ENCODE peak calls at places on chromosome 18, in five cellular contexts. C is CD8-positive, alpha-beta T cell; J is left cardiac atrium; D is SJSA1; Z is EL. S is an unnamed sample.

GRCh38 chr18:48774941-48775340 is 175.8 kb downstream of the SMAD7 start:
- DNase-seq in D (no peak), Z (no peak), C (no peak), J (no peak), S (no peak)

GRCh38 chr18:60019463-60019840 is 119.7 kb downstream of the PMAIP1 start:
- DNase-seq in D (peak), J (no peak), C (no peak), Z (peak), S (no peak)

GRCh38 chr18:76255070-76255683 is 239.9 kb downstream of the ZNF516 start:
- DNase-seq in Z (no peak), J (no peak), D (no peak), C (no peak), S (no peak)

GRCh38 chr18:21853972-21854563 is 113.5 kb downstream of the MIB1 start:
- DNase-seq in Z (no peak), D (no peak), C (no peak), J (no peak), S (no peak)

GRCh38 chr18:44909191-44909719 is 228.6 kb downstream of the SETBP1 start:
- DNase-seq in D (no peak), C (no peak), Z (no peak), J (no peak), S (peak)

GRCh38 chr18:8386981-8387380 is 222.3 kb upstream of the RAB12 start:
- DNase-seq in Z (no peak), J (no peak), D (no peak), C (no peak), S (no peak)

GRCh38 chr18:8946046-8946838 is 156.3 kb upstream of the NDUFV2 start:
- DNase-seq in J (no peak), C (no peak), Z (peak), D (peak), S (no peak)

GRCh38 chr18:3612315-3612714 is 162.3 kb downstream of the TGIF1 start:
- DNase-seq in C (no peak), D (no peak), J (no peak), Z (no peak), S (no peak)

GRCh38 chr18:30658306-30658705 is 384.2 kb downstream of the DSC3 start:
- DNase-seq in J (no peak), Z (no peak), C (no peak), D (no peak), S (no peak)

GRCh38 chr18:21303913-21304312 is 61.9 kb downstream of the GREB1L start:
- DNase-seq in Z (peak), D (no peak), C (no peak), J (no peak), S (no peak)